ENCODE peak calls at places on chromosome 11, in seven cellular contexts. W is naive thymus-derived CD4-positive, alpha-beta T cell; I is kidney; T is astrocyte of the spinal cord; J is upper lobe of right lung; H is prostate gland; G is A172. U is an unnamed sample.

GRCh38 chr11:120612363-120613263 is 101.1 kb downstream of the GRIK4 start:
- DNase-seq in W (no peak), I (no peak), T (no peak), J (no peak), H (no peak), G (no peak), U (no peak)

GRCh38 chr11:17713851-17714250 is 5.5 kb upstream of the MYOD1 start:
- DNase-seq in W (no peak), I (no peak), T (no peak), J (no peak), H (no peak), G (no peak), U (no peak)

GRCh38 chr11:14641801-14642200 is 1.8 kb upstream of the PDE3B start:
- DNase-seq in W (no peak), I (no peak), T (no peak), J (no peak), H (peak; percentile 36), G (no peak), U (no peak)

GRCh38 chr11:70668204-70669202 is 270.2 kb downstream of the CTTN start:
- DNase-seq in W (no peak), I (no peak), T (peak; percentile 8), J (no peak), H (no peak), G (peak; percentile 68), U (no peak)

GRCh38 chr11:104946907-104947306 is 21.5 kb downstream of the CASP4 start:
- DNase-seq in W (peak; percentile 58), I (no peak), T (peak; percentile 49), J (no peak), H (no peak), G (peak; percentile 39), U (no peak)

GRCh38 chr11:83477772-83478171 is 191.6 kb upstream of the CCDC90B start:
- DNase-seq in W (no peak), I (no peak), T (no peak), J (no peak), H (no peak), G (no peak), U (no peak)

GRCh38 chr11:122556605-122557004 is 98.9 kb upstream of the UBASH3B start:
- DNase-seq in W (peak; percentile 19), I (no peak), T (no peak), J (peak; percentile 68), H (no peak), G (no peak), U (no peak)

GRCh38 chr11:134371436-134372185 is 39.8 kb downstream of the GLB1L2 start:
- DNase-seq in W (no peak), I (peak; percentile 51), T (no peak), J (peak; percentile 60), H (no peak), G (no peak), U (peak; percentile 60)

GRCh38 chr11:80424012-80424695 is 983.3 kb upstream of the TENM4 start:
- DNase-seq in W (no peak), I (no peak), T (no peak), J (no peak), H (no peak), G (no peak), U (no peak)